ENCODE peak calls at places on chromosomes 1 and 21, in eight cellular contexts. R is transverse colon; V is fibroblast of lung; Y is esophagus squamous epithelium; F is PC-9; D is tibial nerve; U is CD8-positive, alpha-beta T cell; L is lung. C is an unnamed sample.
A peak's percentile ranks its signal among the peaks of the same experiment; 100 is the strongest.

GRCh38 chr1:64493864-64494263 is 23.9 kb downstream of the CACHD1 start:
- DNase-seq in U (no peak), D (no peak), L (no peak), Y (no peak), R (no peak), V (no peak), F (no peak), C (no peak)

GRCh38 chr1:149885364-149886111 is 13.8 kb upstream of the BOLA1 start:
- DNase-seq in L (peak; percentile 86), D (peak; percentile 85), R (peak; percentile 86), V (peak; percentile 82), U (peak; percentile 47), Y (peak; percentile 53), F (peak; percentile 73), C (peak; percentile 95)

GRCh38 chr1:160544647-160545046 is 21.6 kb upstream of the SLAMF6 start:
- DNase-seq in Y (no peak), V (no peak), R (no peak), L (no peak), U (no peak), D (no peak), F (no peak), C (no peak)

GRCh38 chr21:42844411-42845113 is 34.8 kb downstream of the WDR4 start:
- DNase-seq in F (no peak), V (no peak), Y (no peak), D (no peak), L (peak; percentile 66), R (no peak), U (no peak), C (peak; percentile 75)

GRCh38 chr1:24344090-24344742 is 25.1 kb downstream of the GRHL3 start:
- DNase-seq in R (no peak), V (no peak), Y (no peak), D (no peak), F (no peak), U (no peak), L (no peak), C (no peak)

GRCh38 chr1:84698151-84698651 is 7.9 kb upstream of the SSX2IP start:
- DNase-seq in R (no peak), F (no peak), L (no peak), V (peak; percentile 91), D (no peak), U (no peak), Y (no peak), C (no peak)

GRCh38 chr1:93567255-93567918 is 114.2 kb downstream of the BCAR3 start:
- DNase-seq in D (no peak), F (peak; percentile 66), V (peak; percentile 96), U (no peak), Y (no peak), L (no peak), R (no peak), C (no peak)

GRCh38 chr1:18947570-18947969 is 8.9 kb downstream of the IFFO2 start:
- DNase-seq in L (no peak), U (no peak), F (no peak), D (no peak), Y (no peak), R (no peak), V (no peak), C (no peak)

GRCh38 chr1:205313681-205314308 is 7.8 kb downstream of the NUAK2 start:
- DNase-seq in F (no peak), V (peak; percentile 91), U (no peak), L (peak; percentile 45), R (peak; percentile 49), D (no peak), Y (no peak), C (peak; percentile 73)

GRCh38 chr1:169250022-169250421 is 117.6 kb downstream of the NME7 start:
- DNase-seq in D (no peak), R (no peak), U (no peak), L (no peak), F (no peak), V (peak; percentile 17), Y (no peak), C (no peak)

GRCh38 chr1:10019561-10019960 is 13.2 kb upstream of the UBE4B start:
- DNase-seq in V (no peak), R (no peak), F (no peak), Y (no peak), U (no peak), D (no peak), L (no peak), C (no peak)

GRCh38 chr1:150259758-150260669 is 2.4 kb downstream of the CA14 start:
- DNase-seq in V (peak; percentile 22), R (peak; percentile 66), D (no peak), F (peak; percentile 85), L (peak; percentile 82), Y (no peak), U (no peak), C (peak; percentile 78)

GRCh38 chr21:35586305-35586704 is 474.0 kb downstream of the SETD4 start:
- DNase-seq in D (no peak), L (no peak), V (no peak), U (no peak), R (no peak), F (no peak), Y (no peak), C (no peak)

GRCh38 chr1:118147542-118147941 is 37.5 kb downstream of the SPAG17 start:
- DNase-seq in L (no peak), R (no peak), D (no peak), Y (no peak), F (peak; percentile 60), V (peak; percentile 81), U (no peak), C (no peak)

GRCh38 chr21:34632498-34632897 is 17.6 kb upstream of the RCAN1 start:
- DNase-seq in L (no peak), U (no peak), D (no peak), R (no peak), F (no peak), Y (no peak), V (no peak), C (no peak)

GRCh38 chr1:192061556-192061955 is 96.7 kb upstream of the RGS18 start:
- DNase-seq in F (no peak), V (no peak), Y (no peak), D (no peak), L (no peak), R (no peak), U (no peak), C (no peak)

DNA sequence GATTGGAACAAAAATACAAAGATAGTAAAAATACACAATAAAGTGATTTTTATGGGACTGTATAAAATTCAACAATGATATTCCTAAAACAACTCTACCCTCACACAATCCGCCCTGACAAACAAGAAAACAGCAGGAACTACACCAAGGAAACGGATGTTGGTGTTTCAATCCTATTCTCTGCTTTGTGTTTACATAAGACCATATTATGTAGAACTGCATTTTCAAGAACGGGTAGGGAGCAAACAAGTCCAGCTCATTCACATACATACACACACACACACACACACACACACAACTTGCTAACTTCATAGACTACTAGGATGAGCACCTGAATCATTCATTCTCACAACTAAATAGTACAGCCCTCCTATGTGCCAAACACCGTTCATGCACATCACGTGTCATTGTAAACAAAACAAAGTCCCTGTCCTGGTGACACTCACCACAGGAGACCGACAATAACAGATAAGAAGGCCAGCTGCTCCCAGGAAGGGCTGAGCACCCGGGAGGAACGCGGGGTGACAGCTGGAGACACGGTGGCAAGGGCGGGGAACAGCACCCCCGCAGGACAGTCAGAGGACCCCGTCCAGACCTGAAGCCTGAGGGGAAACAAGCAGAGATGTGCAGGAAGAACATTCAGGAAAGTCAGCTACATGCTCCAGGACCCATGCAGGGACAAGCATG is 43.0 kb downstream of the NPHP4 start:
- DNase-seq in D (no peak), V (no peak), U (no peak), F (no peak), Y (no peak), R (no peak), L (no peak), C (no peak)
- TF ChIP-seq CTCF in D (no peak), V (peak; percentile 16), U (no peak), F (no peak), Y (no peak), R (no peak), L (no peak), C (no peak)

DNA sequence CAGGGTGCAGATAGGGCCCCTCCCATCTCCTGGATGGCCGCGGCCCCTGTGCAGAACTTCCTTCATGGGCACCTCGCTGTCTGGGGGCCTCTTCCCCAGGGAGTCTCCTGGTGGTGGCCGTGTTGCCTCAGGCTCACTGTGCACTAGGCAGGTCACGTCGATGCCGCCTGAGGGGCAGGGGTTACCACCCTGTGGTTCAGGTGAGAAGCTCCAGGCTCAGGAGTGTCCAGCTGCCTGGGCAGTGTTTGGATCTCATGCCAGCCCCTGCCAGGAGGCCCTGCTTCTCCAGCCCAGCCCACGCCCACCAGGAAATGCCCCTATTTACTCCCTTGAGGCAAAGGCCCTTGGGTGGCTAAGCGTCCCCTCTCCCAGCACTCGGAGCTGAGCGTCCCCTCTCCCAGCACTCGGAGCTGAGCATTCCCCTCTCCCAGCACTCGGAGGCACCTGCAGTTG is 2.1 kb downstream of the ITGB2 start:
- DNase-seq in D (no peak), L (no peak), V (no peak), Y (no peak), F (no peak), U (no peak), R (no peak), C (no peak)
- H3K4me3 ChIP-seq in D (no peak overlapping the region), L (no peak overlapping the region), V (no peak overlapping the region), Y (no peak overlapping the region), F (no peak overlapping the region), U (peak overlapping the region; percentile 99), R (no peak overlapping the region), C (no peak overlapping the region)

GRCh38 chr1:155136728-155137127 is 1.1 kb downstream of the SLC50A1 start:
- DNase-seq in Y (no peak), D (no peak), R (peak; percentile 57), F (no peak), U (no peak), V (no peak), L (no peak), C (peak; percentile 27)

GRCh38 chr1:155137129-155137528 is 1.5 kb downstream of the SLC50A1 start:
- DNase-seq in D (no peak), R (no peak), L (no peak), Y (no peak), V (no peak), U (no peak), F (no peak), C (no peak)

GRCh38 chr1:155134322-155134721 is 1.3 kb upstream of the SLC50A1 start:
- DNase-seq in V (no peak), L (no peak), U (no peak), R (no peak), F (peak; percentile 44), D (no peak), Y (no peak), C (no peak)

GRCh38 chr1:155134858-155135415 is 715 bp upstream of the SLC50A1 start:
- DNase-seq in L (peak; percentile 93), V (peak; percentile 99), R (peak; percentile 95), Y (peak; percentile 52), D (peak; percentile 67), F (peak; percentile 98), U (no peak), C (peak; percentile 92)

GRCh38 chr1:155135416-155136197 is at the start of gene SLC50A1:
- DNase-seq in L (peak; percentile 93), D (peak; percentile 80), V (peak; percentile 95), Y (peak; percentile 53), F (peak; percentile 80), U (peak; percentile 82), R (peak; percentile 96), C (peak; percentile 97)
- TF ChIP-seq CTCF in L (no peak), D (peak; percentile 25), V (no peak), Y (peak; percentile 30), F (peak; percentile 15), U (no peak), R (peak; percentile 47), C (peak; percentile 74)

DNA sequence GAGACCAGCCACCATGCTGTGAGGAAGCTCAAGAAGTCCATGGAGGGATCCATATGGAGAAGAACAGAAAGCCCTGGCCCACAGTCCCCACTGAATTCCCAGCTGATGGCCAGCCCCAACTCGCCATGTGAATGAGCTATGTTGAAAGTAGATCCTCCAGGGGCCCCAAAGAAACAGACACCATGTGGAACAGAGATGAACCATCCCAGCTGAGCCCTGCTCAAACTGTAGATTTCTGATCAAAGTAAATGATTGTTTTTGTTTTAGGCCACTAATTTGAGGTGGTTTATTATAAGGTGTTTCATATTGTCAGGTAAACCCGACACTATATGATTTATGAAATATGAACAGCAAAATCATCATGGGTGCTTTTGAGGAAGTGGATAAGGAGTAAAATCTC is 32.8 kb downstream of the SYT2 start:
- DNase-seq in U (no peak), R (no peak), F (no peak), D (no peak), Y (no peak), V (no peak), L (no peak), C (no peak)
- H3K4me3 ChIP-seq in U (no peak overlapping the region), R (no peak overlapping the region), F (no peak overlapping the region), D (no peak overlapping the region), Y (no peak overlapping the region), V (no peak overlapping the region), L (no peak overlapping the region), C (no peak overlapping the region)

C was measured in body of pancreas.